ENCODE peak calls at places on chromosomes 1 and 21, in seven cellular contexts. X is IMR-90, Q is GM12891, F is suprapubic skin, J is heart left ventricle, R is stomach, C is lower leg skin. Z is an unnamed sample.
A peak's percentile ranks its signal among the peaks of the same experiment; 100 is the strongest.

GRCh38 chr1:67597336-67597735 is 87.7 kb upstream of the GADD45A start:
- DNase-seq in X (peak; percentile 34), Q (no peak), F (no peak), J (no peak), R (no peak), C (no peak), Z (no peak)

GRCh38 chr1:110173466-110174117 is 23.3 kb downstream of the SLC6A17 start:
- DNase-seq in X (peak; percentile 30), Q (no peak), F (no peak), J (no peak), R (no peak), C (no peak), Z (no peak)

GRCh38 chr1:9186082-9186859 is 48.3 kb upstream of the H6PD start:
- DNase-seq in X (peak; percentile 87), Q (no peak), F (no peak), J (no peak), R (no peak), C (no peak), Z (no peak)

GRCh38 chr1:172466795-172467407 is 23.0 kb upstream of the PIGC start:
- DNase-seq in X (no peak), Q (no peak), F (no peak), J (no peak), R (no peak), C (no peak), Z (no peak)

GRCh38 chr1:36157115-36157903 is 1.3 kb downstream of the MAP7D1 start:
- DNase-seq in X (no peak), Q (no peak), F (no peak), J (peak; percentile 47), R (no peak), C (no peak), Z (no peak)

GRCh38 chr1:181086926-181087325 is 1.6 kb upstream of the IER5 start:
- DNase-seq in X (peak; percentile 80), Q (no peak), F (no peak), J (no peak), R (no peak), C (no peak), Z (no peak)

GRCh38 chr1:28936528-28936927 is 22.2 kb downstream of the EPB41 start:
- DNase-seq in X (no peak), Q (no peak), F (no peak), J (no peak), R (no peak), C (no peak), Z (no peak)

GRCh38 chr1:79472067-79472656 is 465.6 kb upstream of the ADGRL4 start:
- DNase-seq in X (no peak), Q (no peak), F (no peak), J (no peak), R (no peak), C (no peak), Z (no peak)

GRCh38 chr1:80656011-80656627 is 1144.6 kb upstream of the ADGRL2 start:
- DNase-seq in X (no peak), Q (no peak), F (no peak), J (no peak), R (peak; percentile 44), C (no peak), Z (no peak)

GRCh38 chr1:228510101-228510850 is 23.1 kb downstream of the RNF187 start:
- DNase-seq in X (no peak), Q (no peak), F (no peak), J (no peak), R (no peak), C (no peak), Z (peak; percentile 59)

GRCh38 chr1:17633654-17634053 is 94.2 kb downstream of the ARHGEF10L start:
- DNase-seq in X (peak; percentile 79), Q (no peak), F (no peak), J (no peak), R (no peak), C (no peak), Z (no peak)

GRCh38 chr21:42635848-42636534 is 17.4 kb upstream of the PDE9A start:
- DNase-seq in X (no peak), Q (no peak), F (no peak), J (no peak), R (no peak), C (no peak), Z (no peak)

GRCh38 chr1:59673575-59674467 is 140.9 kb upstream of the HOOK1 start:
- DNase-seq in X (no peak), Q (no peak), F (peak; percentile 83), J (no peak), R (peak; percentile 79), C (peak; percentile 82), Z (no peak)

GRCh38 chr1:151158751-151159251 is 2.4 kb downstream of the TNFAIP8L2 start:
- DNase-seq in X (no peak), Q (no peak), F (no peak), J (no peak), R (no peak), C (no peak), Z (no peak)

DNA sequence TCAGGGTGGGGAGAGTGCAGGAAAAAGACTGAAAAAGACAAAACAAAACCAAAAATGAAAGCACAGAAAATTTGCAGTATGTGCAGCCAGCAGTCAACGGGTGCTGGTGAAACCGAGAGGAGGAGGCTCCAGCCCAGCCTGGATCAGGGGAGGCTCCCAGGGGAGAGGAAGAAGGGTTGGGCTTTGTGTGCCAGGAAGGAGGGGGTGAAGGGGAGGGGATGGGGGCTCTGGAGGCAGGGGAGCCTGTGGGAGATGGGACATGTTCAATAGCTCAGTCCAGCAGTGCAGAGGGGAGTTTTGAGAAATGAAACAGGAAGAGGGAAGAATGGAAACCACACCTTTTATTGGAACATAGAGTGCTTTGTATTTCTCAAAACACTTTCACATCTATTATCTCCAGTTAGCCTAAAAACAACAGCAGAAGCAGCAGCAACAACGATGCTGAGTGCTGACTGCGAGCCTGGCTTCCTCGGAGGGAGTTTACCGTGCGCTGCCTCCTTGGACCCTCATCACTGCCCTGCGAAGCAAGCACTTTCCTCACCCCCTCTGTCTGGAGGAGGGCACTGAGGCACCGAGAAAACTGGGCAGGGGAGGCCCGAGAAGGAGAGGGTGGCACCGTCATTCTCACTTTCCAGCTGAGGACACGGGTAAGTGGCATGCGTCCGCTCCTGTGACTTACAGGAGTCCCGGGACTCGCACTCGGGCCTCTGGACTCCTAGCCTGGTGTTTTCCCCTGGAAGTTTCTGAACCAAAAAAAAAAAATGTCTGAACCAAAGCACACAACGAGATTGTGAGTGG is 62.9 kb downstream of the MDM4 start:
- DNase-seq in X (no peak), Q (peak; percentile 47), F (no peak), J (peak; percentile 36), R (peak; percentile 31), C (no peak), Z (no peak)
- TF ChIP-seq POLR2A in X (no peak), Q (no peak), F (no peak), J (no peak), R (no peak), C (no peak), Z (no peak)

GRCh38 chr21:40902993-40903392 is 56.0 kb upstream of the DSCAM start:
- DNase-seq in X (no peak), Q (no peak), F (no peak), J (no peak), R (no peak), C (no peak), Z (no peak)

GRCh38 chr21:40905251-40905650 is 58.3 kb upstream of the DSCAM start:
- DNase-seq in X (no peak), Q (no peak), F (no peak), J (no peak), R (no peak), C (no peak), Z (no peak)

GRCh38 chr21:40901690-40902089 is 54.7 kb upstream of the DSCAM start:
- DNase-seq in X (no peak), Q (no peak), F (no peak), J (peak; percentile 41), R (peak; percentile 51), C (no peak), Z (no peak)

DNA sequence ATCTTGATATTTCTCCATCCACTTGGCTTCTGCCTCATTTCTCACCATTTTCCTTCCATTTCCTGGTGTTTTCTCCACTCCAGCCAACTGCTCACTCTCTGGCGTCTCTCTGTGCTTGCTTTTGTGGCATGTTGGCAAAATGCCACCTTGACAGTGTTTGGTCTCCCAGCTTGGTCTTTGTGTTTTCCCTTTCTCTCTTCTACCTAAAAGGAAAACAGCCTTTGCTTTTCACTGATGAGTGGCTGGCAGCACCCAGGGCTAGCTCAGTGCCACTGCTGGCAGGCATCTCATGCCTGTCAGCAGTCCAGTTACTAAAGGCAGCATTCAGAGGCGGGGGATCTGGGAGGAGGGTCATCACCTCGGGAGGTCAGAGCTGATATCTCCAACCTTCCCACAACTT is 55.3 kb upstream of the DSCAM start:
- DNase-seq in X (no peak), Q (no peak), F (no peak), J (no peak), R (peak; percentile 52), C (no peak), Z (no peak)
- TF ChIP-seq POLR2A in X (no peak), Q (no peak), F (no peak), J (no peak), R (no peak), C (no peak), Z (no peak)

GRCh38 chr1:14945132-14946010 is 208.2 kb upstream of the TMEM51 start:
- DNase-seq in X (peak; percentile 90), Q (no peak), F (no peak), J (peak; percentile 61), R (peak; percentile 30), C (no peak), Z (no peak)

GRCh38 chr1:14948112-14948652 is 205.4 kb upstream of the TMEM51 start:
- DNase-seq in X (no peak), Q (no peak), F (no peak), J (no peak), R (no peak), C (no peak), Z (no peak)

GRCh38 chr1:14946011-14946359 is 207.6 kb upstream of the TMEM51 start:
- DNase-seq in X (no peak), Q (no peak), F (no peak), J (no peak), R (no peak), C (no peak), Z (no peak)

GRCh38 chr1:14947421-14947820 is 206.1 kb upstream of the TMEM51 start:
- DNase-seq in X (no peak), Q (no peak), F (no peak), J (no peak), R (no peak), C (no peak), Z (no peak)

DNA sequence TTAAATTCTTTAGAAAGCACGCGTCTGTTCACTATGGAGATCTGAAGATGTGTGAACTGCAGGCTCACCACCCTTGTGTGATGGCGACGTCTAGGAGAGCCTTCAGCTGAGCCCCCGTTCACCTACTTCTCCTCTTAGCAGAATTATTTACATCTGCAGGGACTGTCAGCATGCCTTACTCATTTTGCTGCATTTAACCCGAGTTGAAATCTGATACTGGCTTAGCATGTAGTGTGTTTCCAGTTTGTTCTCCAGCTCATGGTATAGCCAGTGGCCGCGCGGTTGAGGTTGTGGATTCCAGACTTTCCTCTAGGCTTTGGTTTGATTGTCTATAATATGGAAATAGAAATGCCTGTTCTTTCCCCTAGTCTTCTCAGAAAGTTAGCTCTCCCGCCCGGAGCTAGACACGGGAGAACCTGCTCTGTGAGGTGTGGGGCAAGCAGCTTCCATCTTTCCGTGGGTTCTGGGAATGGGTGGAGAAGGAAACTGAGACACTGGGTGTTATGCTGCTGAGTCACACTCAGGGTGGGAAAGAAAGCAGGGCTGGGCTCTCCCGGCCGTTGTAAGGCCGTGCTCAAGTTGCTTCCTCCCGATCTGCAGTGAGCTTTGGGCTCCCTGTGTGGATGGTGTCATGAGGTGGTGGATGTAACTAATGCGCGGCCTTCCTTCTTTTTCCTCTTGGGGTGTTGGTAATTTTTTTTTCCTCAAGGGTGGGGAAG is 206.8 kb upstream of the TMEM51 start:
- DNase-seq in X (peak; percentile 86), Q (no peak), F (no peak), J (no peak), R (peak; percentile 47), C (no peak), Z (no peak)
- TF ChIP-seq POLR2A in X (peak; percentile 64), Q (no peak), F (no peak), J (no peak), R (no peak), C (no peak), Z (no peak)

GRCh38 chr1:225974454-225974853 is 24.7 kb downstream of the SDE2 start:
- DNase-seq in X (no peak), Q (no peak), F (no peak), J (no peak), R (no peak), C (no peak), Z (no peak)
- TF ChIP-seq POLR2A in X (no peak), Q (no peak), F (no peak), J (no peak), R (no peak), C (no peak), Z (no peak)

Z was measured in erythroblast.